ENCODE peak calls at places on chromosomes 3 and 15, in eight cellular contexts. O, Q, K, E, S, D, U and M are unnamed samples.

GRCh38 chr15:70491183-70491621 is 272.2 kb downstream of the UACA start:
- DNase-seq in O (peak), Q (no peak), K (no peak), E (peak), S (no peak), D (no peak), U (no peak), M (peak)

GRCh38 chr15:64354683-64355558 is 1.1 kb downstream of the CSNK1G1 start:
- DNase-seq in O (no peak), Q (no peak), K (no peak), E (no peak), S (peak), D (no peak), U (no peak), M (peak)

GRCh38 chr15:38620851-38621594 is 56.4 kb upstream of the RASGRP1 start:
- DNase-seq in O (no peak), Q (no peak), K (no peak), E (no peak), S (no peak), D (no peak), U (peak), M (no peak)

GRCh38 chr3:56800373-56801150 is 1.2 kb downstream of the ARHGEF3 start:
- DNase-seq in O (peak), Q (no peak), K (no peak), E (peak), S (peak), D (no peak), U (no peak), M (peak)

GRCh38 chr3:52291508-52292181 is 4.0 kb downstream of the GLYCTK start:
- DNase-seq in O (peak), Q (no peak), K (no peak), E (peak), S (peak), D (no peak), U (no peak), M (peak)

GRCh38 chr3:177439729-177440269 is 242.5 kb upstream of the TBL1XR1 start:
- DNase-seq in O (no peak), Q (no peak), K (no peak), E (no peak), S (no peak), D (no peak), U (no peak), M (no peak)

GRCh38 chr3:10950476-10951294 is 41.9 kb upstream of the SLC6A1 start:
- DNase-seq in O (no peak), Q (peak), K (no peak), E (no peak), S (no peak), D (peak), U (no peak), M (no peak)

GRCh38 chr3:187841552-187841951 is 96.3 kb upstream of the BCL6 start:
- DNase-seq in O (no peak), Q (no peak), K (no peak), E (peak), S (peak), D (no peak), U (no peak), M (no peak)